ENCODE peak calls at places on chromosome 6, in ten cellular contexts. One of them, this sample, is unnamed.

GRCh38 chr6:133887478-133887877 is 1.4 kb upstream of the TCF21 start:
- DNase-seq in GF-D8: no peak
- DNase-seq in adipocyte: no peak
- DNase-seq in osteocyte: no peak
- DNase-seq in stimulated activated CD8-positive, alpha-beta memory T cell treated with anti-CD3 and anti-CD28 coated beads, Interleukin-4, amount 100 ng/mL, for 24 hours: no peak
- DNase-seq in transverse colon: no peak
- DNase-seq in ELR: no peak
- DNase-seq in astrocyte: no peak
- DNase-seq in NCI-H1092: no peak
- DNase-seq in BE2C: no peak
- DNase-seq in this sample: no peak

GRCh38 chr6:422423-423061 is 31.0 kb downstream of the IRF4 start:
- DNase-seq in ELR: peak
- DNase-seq in adipocyte: peak
- DNase-seq in astrocyte: peak
- DNase-seq in BE2C: no peak
- DNase-seq in GF-D8: no peak
- DNase-seq in NCI-H1092: no peak
- DNase-seq in stimulated activated CD8-positive, alpha-beta memory T cell treated with anti-CD3 and anti-CD28 coated beads, Interleukin-4, amount 100 ng/mL, for 24 hours: no peak
- DNase-seq in transverse colon: no peak
- DNase-seq in osteocyte: no peak
- DNase-seq in this sample: no peak

GRCh38 chr6:90326404-90327057 is 29.9 kb upstream of the BACH2 start:
- DNase-seq in stimulated activated CD8-positive, alpha-beta memory T cell treated with anti-CD3 and anti-CD28 coated beads, Interleukin-4, amount 100 ng/mL, for 24 hours: no peak
- DNase-seq in transverse colon: no peak
- DNase-seq in ELR: no peak
- DNase-seq in NCI-H1092: no peak
- DNase-seq in adipocyte: no peak
- DNase-seq in astrocyte: no peak
- DNase-seq in osteocyte: no peak
- DNase-seq in GF-D8: no peak
- DNase-seq in BE2C: no peak
- DNase-seq in this sample: no peak

GRCh38 chr6:56363796-56364195 is 116.4 kb upstream of the COL21A1 start:
- DNase-seq in BE2C: peak
- DNase-seq in NCI-H1092: peak
- DNase-seq in GF-D8: no peak
- DNase-seq in osteocyte: no peak
- DNase-seq in transverse colon: no peak
- DNase-seq in ELR: no peak
- DNase-seq in stimulated activated CD8-positive, alpha-beta memory T cell treated with anti-CD3 and anti-CD28 coated beads, Interleukin-4, amount 100 ng/mL, for 24 hours: no peak
- DNase-seq in adipocyte: no peak
- DNase-seq in astrocyte: no peak
- DNase-seq in this sample: no peak

GRCh38 chr6:13066820-13067219 is 261.5 kb downstream of the TBC1D7 start:
- DNase-seq in ELR: no peak
- DNase-seq in adipocyte: no peak
- DNase-seq in osteocyte: no peak
- DNase-seq in astrocyte: no peak
- DNase-seq in transverse colon: no peak
- DNase-seq in stimulated activated CD8-positive, alpha-beta memory T cell treated with anti-CD3 and anti-CD28 coated beads, Interleukin-4, amount 100 ng/mL, for 24 hours: no peak
- DNase-seq in BE2C: no peak
- DNase-seq in NCI-H1092: no peak
- DNase-seq in GF-D8: no peak
- DNase-seq in this sample: no peak

GRCh38 chr6:150813993-150814359 is 51.5 kb upstream of the MTHFD1L start:
- DNase-seq in adipocyte: peak
- DNase-seq in ELR: peak
- DNase-seq in BE2C: no peak
- DNase-seq in astrocyte: peak
- DNase-seq in osteocyte: no peak
- DNase-seq in NCI-H1092: no peak
- DNase-seq in transverse colon: no peak
- DNase-seq in GF-D8: no peak
- DNase-seq in stimulated activated CD8-positive, alpha-beta memory T cell treated with anti-CD3 and anti-CD28 coated beads, Interleukin-4, amount 100 ng/mL, for 24 hours: no peak
- DNase-seq in this sample: no peak

GRCh38 chr6:135540207-135540877 is 42.8 kb upstream of the AHI1 start:
- DNase-seq in stimulated activated CD8-positive, alpha-beta memory T cell treated with anti-CD3 and anti-CD28 coated beads, Interleukin-4, amount 100 ng/mL, for 24 hours: no peak
- DNase-seq in BE2C: no peak
- DNase-seq in GF-D8: no peak
- DNase-seq in transverse colon: no peak
- DNase-seq in NCI-H1092: no peak
- DNase-seq in ELR: peak
- DNase-seq in osteocyte: no peak
- DNase-seq in astrocyte: peak
- DNase-seq in adipocyte: peak
- DNase-seq in this sample: no peak

GRCh38 chr6:136334853-136335252 is 45.2 kb upstream of the BCLAF1 start:
- DNase-seq in astrocyte: no peak
- DNase-seq in NCI-H1092: no peak
- DNase-seq in transverse colon: no peak
- DNase-seq in ELR: no peak
- DNase-seq in GF-D8: no peak
- DNase-seq in osteocyte: no peak
- DNase-seq in stimulated activated CD8-positive, alpha-beta memory T cell treated with anti-CD3 and anti-CD28 coated beads, Interleukin-4, amount 100 ng/mL, for 24 hours: peak
- DNase-seq in adipocyte: no peak
- DNase-seq in BE2C: peak
- DNase-seq in this sample: no peak

GRCh38 chr6:23145801-23146200 is 576.4 kb downstream of the HDGFL1 start:
- DNase-seq in osteocyte: no peak
- DNase-seq in ELR: no peak
- DNase-seq in adipocyte: peak
- DNase-seq in NCI-H1092: no peak
- DNase-seq in GF-D8: no peak
- DNase-seq in astrocyte: peak
- DNase-seq in stimulated activated CD8-positive, alpha-beta memory T cell treated with anti-CD3 and anti-CD28 coated beads, Interleukin-4, amount 100 ng/mL, for 24 hours: no peak
- DNase-seq in transverse colon: no peak
- DNase-seq in BE2C: no peak
- DNase-seq in this sample: no peak

GRCh38 chr6:106908386-106908840 is 66.1 kb downstream of the CD24 start:
- DNase-seq in NCI-H1092: no peak
- DNase-seq in ELR: no peak
- DNase-seq in astrocyte: no peak
- DNase-seq in GF-D8: no peak
- DNase-seq in adipocyte: no peak
- DNase-seq in BE2C: no peak
- DNase-seq in transverse colon: no peak
- DNase-seq in osteocyte: no peak
- DNase-seq in stimulated activated CD8-positive, alpha-beta memory T cell treated with anti-CD3 and anti-CD28 coated beads, Interleukin-4, amount 100 ng/mL, for 24 hours: no peak
- DNase-seq in this sample: no peak

GRCh38 chr6:110255356-110255755 is 75.1 kb downstream of the CDC40 start:
- DNase-seq in adipocyte: peak
- DNase-seq in BE2C: no peak
- DNase-seq in osteocyte: no peak
- DNase-seq in astrocyte: no peak
- DNase-seq in GF-D8: no peak
- DNase-seq in transverse colon: no peak
- DNase-seq in ELR: peak
- DNase-seq in stimulated activated CD8-positive, alpha-beta memory T cell treated with anti-CD3 and anti-CD28 coated beads, Interleukin-4, amount 100 ng/mL, for 24 hours: no peak
- DNase-seq in NCI-H1092: no peak
- DNase-seq in this sample: no peak

GRCh38 chr6:88636871-88637270 is 326.5 kb downstream of the RNGTT start:
- DNase-seq in stimulated activated CD8-positive, alpha-beta memory T cell treated with anti-CD3 and anti-CD28 coated beads, Interleukin-4, amount 100 ng/mL, for 24 hours: no peak
- DNase-seq in BE2C: no peak
- DNase-seq in adipocyte: no peak
- DNase-seq in ELR: no peak
- DNase-seq in osteocyte: no peak
- DNase-seq in GF-D8: no peak
- DNase-seq in NCI-H1092: no peak
- DNase-seq in astrocyte: no peak
- DNase-seq in transverse colon: no peak
- DNase-seq in this sample: no peak

GRCh38 chr6:70686548-70687133 is 19.0 kb downstream of the SMAP1 start:
- DNase-seq in transverse colon: no peak
- DNase-seq in adipocyte: peak
- DNase-seq in astrocyte: no peak
- DNase-seq in GF-D8: peak
- DNase-seq in stimulated activated CD8-positive, alpha-beta memory T cell treated with anti-CD3 and anti-CD28 coated beads, Interleukin-4, amount 100 ng/mL, for 24 hours: no peak
- DNase-seq in ELR: peak
- DNase-seq in osteocyte: no peak
- DNase-seq in NCI-H1092: no peak
- DNase-seq in BE2C: no peak
- DNase-seq in this sample: no peak

GRCh38 chr6:116392158-116393032 is 21.6 kb downstream of the DSE start:
- DNase-seq in transverse colon: no peak
- DNase-seq in GF-D8: peak
- DNase-seq in BE2C: no peak
- DNase-seq in osteocyte: no peak
- DNase-seq in astrocyte: peak
- DNase-seq in NCI-H1092: no peak
- DNase-seq in adipocyte: no peak
- DNase-seq in ELR: peak
- DNase-seq in stimulated activated CD8-positive, alpha-beta memory T cell treated with anti-CD3 and anti-CD28 coated beads, Interleukin-4, amount 100 ng/mL, for 24 hours: no peak
- DNase-seq in this sample: no peak

GRCh38 chr6:118263929-118264486 is 284.1 kb upstream of the PLN start:
- DNase-seq in osteocyte: no peak
- DNase-seq in BE2C: peak
- DNase-seq in transverse colon: no peak
- DNase-seq in adipocyte: peak
- DNase-seq in GF-D8: no peak
- DNase-seq in astrocyte: peak
- DNase-seq in NCI-H1092: peak
- DNase-seq in stimulated activated CD8-positive, alpha-beta memory T cell treated with anti-CD3 and anti-CD28 coated beads, Interleukin-4, amount 100 ng/mL, for 24 hours: no peak
- DNase-seq in ELR: peak
- DNase-seq in this sample: no peak

GRCh38 chr6:6725120-6725833 is 136.8 kb downstream of the LY86 start:
- DNase-seq in osteocyte: no peak
- DNase-seq in transverse colon: no peak
- DNase-seq in BE2C: no peak
- DNase-seq in adipocyte: no peak
- DNase-seq in ELR: no peak
- DNase-seq in GF-D8: peak
- DNase-seq in NCI-H1092: no peak
- DNase-seq in astrocyte: no peak
- DNase-seq in stimulated activated CD8-positive, alpha-beta memory T cell treated with anti-CD3 and anti-CD28 coated beads, Interleukin-4, amount 100 ng/mL, for 24 hours: no peak
- DNase-seq in this sample: no peak

GRCh38 chr6:147227770-147228320 is 23.6 kb downstream of the STXBP5 start:
- DNase-seq in astrocyte: no peak
- DNase-seq in NCI-H1092: no peak
- DNase-seq in stimulated activated CD8-positive, alpha-beta memory T cell treated with anti-CD3 and anti-CD28 coated beads, Interleukin-4, amount 100 ng/mL, for 24 hours: no peak
- DNase-seq in transverse colon: no peak
- DNase-seq in GF-D8: no peak
- DNase-seq in ELR: peak
- DNase-seq in adipocyte: no peak
- DNase-seq in BE2C: no peak
- DNase-seq in osteocyte: no peak
- DNase-seq in this sample: no peak

GRCh38 chr6:30348957-30349356 is 4.0 kb downstream of the RPP21 start:
- DNase-seq in transverse colon: no peak
- DNase-seq in osteocyte: no peak
- DNase-seq in BE2C: no peak
- DNase-seq in astrocyte: no peak
- DNase-seq in stimulated activated CD8-positive, alpha-beta memory T cell treated with anti-CD3 and anti-CD28 coated beads, Interleukin-4, amount 100 ng/mL, for 24 hours: no peak
- DNase-seq in ELR: no peak
- DNase-seq in GF-D8: no peak
- DNase-seq in adipocyte: no peak
- DNase-seq in NCI-H1092: no peak
- DNase-seq in this sample: no peak

GRCh38 chr6:17584241-17584803 is 15.8 kb upstream of the FAM8A1 start:
- DNase-seq in NCI-H1092: peak
- DNase-seq in BE2C: peak
- DNase-seq in GF-D8: peak
- DNase-seq in ELR: peak
- DNase-seq in stimulated activated CD8-positive, alpha-beta memory T cell treated with anti-CD3 and anti-CD28 coated beads, Interleukin-4, amount 100 ng/mL, for 24 hours: no peak
- DNase-seq in osteocyte: no peak
- DNase-seq in adipocyte: peak
- DNase-seq in astrocyte: peak
- DNase-seq in transverse colon: no peak
- DNase-seq in this sample: peak

GRCh38 chr6:149884215-149884614 is 13.7 kb downstream of the RAET1E start:
- DNase-seq in ELR: no peak
- DNase-seq in BE2C: no peak
- DNase-seq in GF-D8: no peak
- DNase-seq in osteocyte: no peak
- DNase-seq in transverse colon: no peak
- DNase-seq in adipocyte: no peak
- DNase-seq in stimulated activated CD8-positive, alpha-beta memory T cell treated with anti-CD3 and anti-CD28 coated beads, Interleukin-4, amount 100 ng/mL, for 24 hours: no peak
- DNase-seq in NCI-H1092: no peak
- DNase-seq in astrocyte: no peak
- DNase-seq in this sample: peak

GRCh38 chr6:126293891-126294524 is 45.9 kb upstream of the CENPW start:
- DNase-seq in NCI-H1092: no peak
- DNase-seq in BE2C: no peak
- DNase-seq in astrocyte: no peak
- DNase-seq in stimulated activated CD8-positive, alpha-beta memory T cell treated with anti-CD3 and anti-CD28 coated beads, Interleukin-4, amount 100 ng/mL, for 24 hours: no peak
- DNase-seq in ELR: no peak
- DNase-seq in GF-D8: no peak
- DNase-seq in osteocyte: no peak
- DNase-seq in transverse colon: no peak
- DNase-seq in adipocyte: no peak
- DNase-seq in this sample: no peak

GRCh38 chr6:37134622-37135191 is 35.2 kb upstream of the PIM1 start:
- DNase-seq in ELR: peak
- DNase-seq in stimulated activated CD8-positive, alpha-beta memory T cell treated with anti-CD3 and anti-CD28 coated beads, Interleukin-4, amount 100 ng/mL, for 24 hours: no peak
- DNase-seq in NCI-H1092: no peak
- DNase-seq in osteocyte: no peak
- DNase-seq in BE2C: no peak
- DNase-seq in astrocyte: peak
- DNase-seq in transverse colon: peak
- DNase-seq in adipocyte: peak
- DNase-seq in GF-D8: no peak
- DNase-seq in this sample: no peak

GRCh38 chr6:81890846-81891245 is 138.4 kb upstream of the TENT5A start:
- DNase-seq in astrocyte: peak
- DNase-seq in adipocyte: peak
- DNase-seq in ELR: peak
- DNase-seq in transverse colon: no peak
- DNase-seq in BE2C: no peak
- DNase-seq in osteocyte: no peak
- DNase-seq in NCI-H1092: no peak
- DNase-seq in GF-D8: no peak
- DNase-seq in stimulated activated CD8-positive, alpha-beta memory T cell treated with anti-CD3 and anti-CD28 coated beads, Interleukin-4, amount 100 ng/mL, for 24 hours: no peak
- DNase-seq in this sample: no peak

GRCh38 chr6:159726918-159727716 is at the start of gene WTAP:
- DNase-seq in ELR: peak
- DNase-seq in astrocyte: peak
- DNase-seq in BE2C: peak
- DNase-seq in transverse colon: peak
- DNase-seq in osteocyte: peak
- DNase-seq in NCI-H1092: peak
- DNase-seq in GF-D8: peak
- DNase-seq in stimulated activated CD8-positive, alpha-beta memory T cell treated with anti-CD3 and anti-CD28 coated beads, Interleukin-4, amount 100 ng/mL, for 24 hours: peak
- DNase-seq in adipocyte: peak
- DNase-seq in this sample: peak

GRCh38 chr6:704037-704436 is 11.1 kb upstream of the EXOC2 start:
- DNase-seq in BE2C: no peak
- DNase-seq in transverse colon: no peak
- DNase-seq in stimulated activated CD8-positive, alpha-beta memory T cell treated with anti-CD3 and anti-CD28 coated beads, Interleukin-4, amount 100 ng/mL, for 24 hours: no peak
- DNase-seq in osteocyte: no peak
- DNase-seq in NCI-H1092: no peak
- DNase-seq in ELR: no peak
- DNase-seq in GF-D8: no peak
- DNase-seq in astrocyte: no peak
- DNase-seq in adipocyte: no peak
- DNase-seq in this sample: no peak

GRCh38 chr6:116557863-116558262 is 4.3 kb downstream of the CALHM4 start:
- DNase-seq in NCI-H1092: no peak
- DNase-seq in osteocyte: no peak
- DNase-seq in astrocyte: peak
- DNase-seq in adipocyte: peak
- DNase-seq in transverse colon: no peak
- DNase-seq in BE2C: no peak
- DNase-seq in stimulated activated CD8-positive, alpha-beta memory T cell treated with anti-CD3 and anti-CD28 coated beads, Interleukin-4, amount 100 ng/mL, for 24 hours: no peak
- DNase-seq in GF-D8: no peak
- DNase-seq in ELR: peak
- DNase-seq in this sample: no peak

GRCh38 chr6:144305985-144306384 is 20.9 kb downstream of the UTRN start:
- DNase-seq in osteocyte: no peak
- DNase-seq in ELR: peak
- DNase-seq in NCI-H1092: no peak
- DNase-seq in astrocyte: peak
- DNase-seq in GF-D8: no peak
- DNase-seq in transverse colon: no peak
- DNase-seq in stimulated activated CD8-positive, alpha-beta memory T cell treated with anti-CD3 and anti-CD28 coated beads, Interleukin-4, amount 100 ng/mL, for 24 hours: peak
- DNase-seq in adipocyte: peak
- DNase-seq in BE2C: no peak
- DNase-seq in this sample: no peak

GRCh38 chr6:159682265-159682664 is 10.8 kb downstream of the SOD2 start:
- DNase-seq in BE2C: no peak
- DNase-seq in transverse colon: no peak
- DNase-seq in osteocyte: no peak
- DNase-seq in adipocyte: peak
- DNase-seq in stimulated activated CD8-positive, alpha-beta memory T cell treated with anti-CD3 and anti-CD28 coated beads, Interleukin-4, amount 100 ng/mL, for 24 hours: no peak
- DNase-seq in ELR: peak
- DNase-seq in GF-D8: no peak
- DNase-seq in NCI-H1092: no peak
- DNase-seq in astrocyte: no peak
- DNase-seq in this sample: no peak

This sample was measured in head of caudate nucleus.